ENCODE peak calls at places on chromosomes 13 and 19, in four cellular contexts. K, H, C and V are unnamed samples.

GRCh38 chr13:97122381-97122996 is 99.6 kb upstream of the MBNL2 start:
- DNase-seq in K (no peak), H (no peak), C (no peak), V (no peak)

GRCh38 chr13:75505966-75506365 is 24.0 kb upstream of the TBC1D4 start:
- DNase-seq in K (no peak), H (no peak), C (no peak), V (no peak)

GRCh38 chr19:30604657-30605056 is 232.5 kb downstream of the ZNF536 start:
- DNase-seq in K (no peak), H (no peak), C (no peak), V (no peak)

GRCh38 chr13:29465741-29466293 is 129.7 kb downstream of the SLC7A1 start:
- DNase-seq in K (no peak), H (no peak), C (no peak), V (no peak)

GRCh38 chr13:109569938-109570711 is 216.3 kb downstream of the IRS2 start:
- DNase-seq in K (no peak), H (no peak), C (no peak), V (no peak)

GRCh38 chr19:45881082-45881908 is 4.6 kb downstream of the IRF2BP1 start:
- DNase-seq in K (no peak), H (no peak), C (no peak), V (no peak)

GRCh38 chr13:35139591-35139990 is 197.5 kb downstream of the NBEA start:
- DNase-seq in K (no peak), H (no peak), C (no peak), V (no peak)

GRCh38 chr19:46863818-46864629 is 3.2 kb downstream of the ARHGAP35 start:
- DNase-seq in K (no peak), H (no peak), C (no peak), V (no peak)

GRCh38 chr19:13001502-13002388 is 6.5 kb downstream of the NFIX start:
- DNase-seq in K (no peak), H (no peak), C (peak), V (no peak)

GRCh38 chr13:30796132-30796832 is 60.9 kb downstream of the ALOX5AP start:
- DNase-seq in K (no peak), H (peak), C (no peak), V (no peak)

GRCh38 chr19:18060472-18060871 is 26.3 kb downstream of the IL12RB1 start:
- DNase-seq in K (no peak), H (no peak), C (no peak), V (no peak)

GRCh38 chr13:110518150-110518525 is 43.4 kb downstream of the RAB20 start:
- DNase-seq in K (no peak), H (no peak), C (no peak), V (no peak)

GRCh38 chr13:29923554-29924481 is 73.4 kb upstream of the UBL3 start:
- DNase-seq in K (no peak), H (peak), C (no peak), V (peak)

GRCh38 chr19:54558339-54558738 is 15.3 kb upstream of the LILRA2 start:
- DNase-seq in K (no peak), H (no peak), C (no peak), V (no peak)

GRCh38 chr19:798415-799075 is 1.3 kb downstream of the PTBP1 start:
- DNase-seq in K (no peak), H (no peak), C (no peak), V (no peak)

GRCh38 chr19:1069009-1069779 is 2.2 kb downstream of the ARHGAP45 start:
- DNase-seq in K (no peak), H (peak), C (peak), V (no peak)

GRCh38 chr19:56291857-56292256 is 19.3 kb downstream of the EDDM13 start:
- DNase-seq in K (no peak), H (no peak), C (no peak), V (no peak)

GRCh38 chr19:3370728-3371591 is 4.6 kb downstream of the NFIC start:
- DNase-seq in K (no peak), H (no peak), C (no peak), V (no peak)

GRCh38 chr19:49338691-49339363 is 3.6 kb downstream of the CD37 start:
- DNase-seq in K (no peak), H (peak), C (no peak), V (peak)

GRCh38 chr19:32652893-32653625 is 21.9 kb downstream of the ANKRD27 start:
- DNase-seq in K (no peak), H (no peak), C (peak), V (no peak)

GRCh38 chr13:20499986-20500385 is 25.7 kb downstream of the CRYL1 start:
- DNase-seq in K (no peak), H (no peak), C (no peak), V (no peak)

GRCh38 chr19:14090509-14091085 is at the start of gene SAMD1:
- DNase-seq in K (peak), H (peak), C (peak), V (peak)

GRCh38 chr13:38090913-38091312 is 221.3 kb upstream of the TRPC4 start:
- DNase-seq in K (no peak), H (no peak), C (no peak), V (no peak)

GRCh38 chr19:55080121-55080914 is 4.6 kb downstream of the EPS8L1 start:
- DNase-seq in K (peak), H (peak), C (no peak), V (peak)

GRCh38 chr13:40618581-40619478 is 47.6 kb downstream of the FOXO1 start:
- DNase-seq in K (no peak), H (no peak), C (no peak), V (no peak)

GRCh38 chr19:47272448-47273312 is 2.0 kb upstream of the INAFM1 start:
- DNase-seq in K (peak), H (no peak), C (no peak), V (no peak)

GRCh38 chr19:40982594-40983101 is 8.4 kb upstream of the CYP2B6 start:
- DNase-seq in K (no peak), H (no peak), C (no peak), V (no peak)

GRCh38 chr13:23547000-23547590 is 23.1 kb upstream of the TNFRSF19 start:
- DNase-seq in K (no peak), H (no peak), C (peak), V (no peak)

GRCh38 chr13:21326155-21327030 is 132.7 kb downstream of the ZDHHC20 start:
- DNase-seq in K (peak), H (peak), C (peak), V (no peak)

GRCh38 chr13:37427843-37428494 is 170.6 kb downstream of the POSTN start:
- DNase-seq in K (no peak), H (no peak), C (no peak), V (no peak)

GRCh38 chr19:41565384-41565730 is 10.6 kb upstream of the CEACAM21 start:
- DNase-seq in K (no peak), H (no peak), C (no peak), V (no peak)

GRCh38 chr13:111337206-111337605 is 16.8 kb downstream of the TEX29 start:
- DNase-seq in K (no peak), H (no peak), C (no peak), V (no peak)

GRCh38 chr19:661427-662196 is 1.4 kb downstream of the RNF126 start:
- DNase-seq in K (no peak), H (peak), C (no peak), V (no peak)

GRCh38 chr19:15129856-15130580 is 22.8 kb downstream of the SYDE1 start:
- DNase-seq in K (no peak), H (no peak), C (no peak), V (no peak)

GRCh38 chr19:34232566-34233481 is 21.5 kb upstream of the GARRE1 start:
- DNase-seq in K (no peak), H (no peak), C (peak), V (no peak)

GRCh38 chr13:89255844-89256406 is 1584.8 kb downstream of the SLITRK5 start:
- DNase-seq in K (no peak), H (no peak), C (no peak), V (no peak)

GRCh38 chr19:45103200-45103624 is 10.2 kb downstream of the PPP1R37 start:
- DNase-seq in K (no peak), H (peak), C (no peak), V (no peak)